ENCODE peak calls at places on chromosomes 7 and 10, in nine cellular contexts. One of them, this sample, is unnamed.

GRCh38 chr7:64665980-64666674 is at the start of gene ZNF107:
- DNase-seq in left lung: peak
- DNase-seq in spleen: peak
- DNase-seq in body of pancreas: peak
- DNase-seq in PC-3: peak
- DNase-seq in psoas muscle: peak
- DNase-seq in CD4-positive, CD25-positive, alpha-beta regulatory T cell: peak
- DNase-seq in upper lobe of right lung: peak
- DNase-seq in hepatocyte: peak
- DNase-seq in this sample: peak

GRCh38 chr10:116796469-116796868 is 52.8 kb upstream of the ENO4 start:
- DNase-seq in left lung: no peak
- DNase-seq in spleen: peak
- DNase-seq in body of pancreas: no peak
- DNase-seq in PC-3: no peak
- DNase-seq in psoas muscle: no peak
- DNase-seq in CD4-positive, CD25-positive, alpha-beta regulatory T cell: no peak
- DNase-seq in upper lobe of right lung: no peak
- DNase-seq in hepatocyte: no peak
- DNase-seq in this sample: no peak

GRCh38 chr7:101319401-101319800 is 2.2 kb downstream of the IFT22 start:
- DNase-seq in left lung: no peak
- DNase-seq in spleen: no peak
- DNase-seq in body of pancreas: no peak
- DNase-seq in PC-3: no peak
- DNase-seq in psoas muscle: no peak
- DNase-seq in CD4-positive, CD25-positive, alpha-beta regulatory T cell: no peak
- DNase-seq in upper lobe of right lung: no peak
- DNase-seq in hepatocyte: no peak
- DNase-seq in this sample: no peak

GRCh38 chr10:2623675-2624274 is 443.6 kb upstream of the PFKP start:
- DNase-seq in left lung: no peak
- DNase-seq in spleen: no peak
- DNase-seq in body of pancreas: no peak
- DNase-seq in PC-3: no peak
- DNase-seq in psoas muscle: no peak
- DNase-seq in CD4-positive, CD25-positive, alpha-beta regulatory T cell: no peak
- DNase-seq in upper lobe of right lung: no peak
- DNase-seq in hepatocyte: no peak
- DNase-seq in this sample: no peak

GRCh38 chr10:27998178-27998953 is 513 bp downstream of the ODAD2 start:
- DNase-seq in left lung: peak
- DNase-seq in spleen: peak
- DNase-seq in body of pancreas: peak
- DNase-seq in PC-3: peak
- DNase-seq in psoas muscle: peak
- DNase-seq in CD4-positive, CD25-positive, alpha-beta regulatory T cell: peak
- DNase-seq in upper lobe of right lung: peak
- DNase-seq in hepatocyte: peak
- DNase-seq in this sample: no peak

GRCh38 chr10:125113661-125114388 is 46.5 kb downstream of the CTBP2 start:
- DNase-seq in left lung: no peak
- DNase-seq in spleen: no peak
- DNase-seq in body of pancreas: peak
- DNase-seq in PC-3: no peak
- DNase-seq in psoas muscle: no peak
- DNase-seq in CD4-positive, CD25-positive, alpha-beta regulatory T cell: no peak
- DNase-seq in upper lobe of right lung: peak
- DNase-seq in hepatocyte: no peak
- DNase-seq in this sample: no peak

GRCh38 chr10:68202965-68203358 is 29.0 kb downstream of the ATOH7 start:
- DNase-seq in left lung: no peak
- DNase-seq in spleen: no peak
- DNase-seq in body of pancreas: no peak
- DNase-seq in PC-3: peak
- DNase-seq in psoas muscle: no peak
- DNase-seq in CD4-positive, CD25-positive, alpha-beta regulatory T cell: no peak
- DNase-seq in upper lobe of right lung: no peak
- DNase-seq in hepatocyte: no peak
- DNase-seq in this sample: no peak

GRCh38 chr7:19362099-19362498 is 216.9 kb upstream of the FERD3L start:
- DNase-seq in left lung: no peak
- DNase-seq in spleen: no peak
- DNase-seq in body of pancreas: no peak
- DNase-seq in PC-3: peak
- DNase-seq in psoas muscle: no peak
- DNase-seq in CD4-positive, CD25-positive, alpha-beta regulatory T cell: no peak
- DNase-seq in upper lobe of right lung: no peak
- DNase-seq in hepatocyte: no peak
- DNase-seq in this sample: no peak

GRCh38 chr10:13983035-13983434 is 347.7 kb downstream of the FRMD4A start:
- DNase-seq in left lung: no peak
- DNase-seq in spleen: no peak
- DNase-seq in body of pancreas: no peak
- DNase-seq in PC-3: no peak
- DNase-seq in psoas muscle: no peak
- DNase-seq in CD4-positive, CD25-positive, alpha-beta regulatory T cell: no peak
- DNase-seq in upper lobe of right lung: no peak
- DNase-seq in hepatocyte: no peak
- DNase-seq in this sample: no peak

GRCh38 chr10:49162761-49163160 is 25.4 kb downstream of the TMEM273 start:
- DNase-seq in left lung: no peak
- DNase-seq in spleen: no peak
- DNase-seq in body of pancreas: no peak
- DNase-seq in PC-3: no peak
- DNase-seq in psoas muscle: no peak
- DNase-seq in CD4-positive, CD25-positive, alpha-beta regulatory T cell: no peak
- DNase-seq in upper lobe of right lung: no peak
- DNase-seq in hepatocyte: no peak
- DNase-seq in this sample: no peak

GRCh38 chr7:46257766-46258448 is 336.8 kb upstream of the IGFBP3 start:
- DNase-seq in left lung: no peak
- DNase-seq in spleen: no peak
- DNase-seq in body of pancreas: no peak
- DNase-seq in PC-3: peak
- DNase-seq in psoas muscle: no peak
- DNase-seq in CD4-positive, CD25-positive, alpha-beta regulatory T cell: no peak
- DNase-seq in upper lobe of right lung: no peak
- DNase-seq in hepatocyte: no peak
- DNase-seq in this sample: no peak

GRCh38 chr10:22420787-22421517 is 75.7 kb downstream of the SPAG6 start:
- DNase-seq in left lung: no peak
- DNase-seq in spleen: no peak
- DNase-seq in body of pancreas: no peak
- DNase-seq in PC-3: peak
- DNase-seq in psoas muscle: no peak
- DNase-seq in CD4-positive, CD25-positive, alpha-beta regulatory T cell: peak
- DNase-seq in upper lobe of right lung: no peak
- DNase-seq in hepatocyte: no peak
- DNase-seq in this sample: no peak

GRCh38 chr10:12720217-12720981 is 281.1 kb downstream of the CCDC3 start:
- DNase-seq in left lung: peak
- DNase-seq in spleen: no peak
- DNase-seq in body of pancreas: peak
- DNase-seq in PC-3: peak
- DNase-seq in psoas muscle: peak
- DNase-seq in CD4-positive, CD25-positive, alpha-beta regulatory T cell: no peak
- DNase-seq in upper lobe of right lung: peak
- DNase-seq in hepatocyte: peak
- DNase-seq in this sample: peak

GRCh38 chr7:80916770-80917681 is 1.8 kb downstream of the SEMA3C start:
- DNase-seq in left lung: no peak
- DNase-seq in spleen: no peak
- DNase-seq in body of pancreas: no peak
- DNase-seq in PC-3: peak
- DNase-seq in psoas muscle: no peak
- DNase-seq in CD4-positive, CD25-positive, alpha-beta regulatory T cell: no peak
- DNase-seq in upper lobe of right lung: no peak
- DNase-seq in hepatocyte: peak
- DNase-seq in this sample: no peak

GRCh38 chr10:78892383-78893191 is 176.2 kb upstream of the ZMIZ1 start:
- DNase-seq in left lung: no peak
- DNase-seq in spleen: no peak
- DNase-seq in body of pancreas: no peak
- DNase-seq in PC-3: no peak
- DNase-seq in psoas muscle: no peak
- DNase-seq in CD4-positive, CD25-positive, alpha-beta regulatory T cell: no peak
- DNase-seq in upper lobe of right lung: no peak
- DNase-seq in hepatocyte: no peak
- DNase-seq in this sample: no peak

GRCh38 chr7:70935311-70935710 is 196.6 kb upstream of the GALNT17 start:
- DNase-seq in left lung: no peak
- DNase-seq in spleen: no peak
- DNase-seq in body of pancreas: no peak
- DNase-seq in PC-3: no peak
- DNase-seq in psoas muscle: no peak
- DNase-seq in CD4-positive, CD25-positive, alpha-beta regulatory T cell: no peak
- DNase-seq in upper lobe of right lung: no peak
- DNase-seq in hepatocyte: no peak
- DNase-seq in this sample: no peak

GRCh38 chr10:70532554-70533188 is 54.1 kb downstream of the PALD1 start:
- DNase-seq in left lung: no peak
- DNase-seq in spleen: no peak
- DNase-seq in body of pancreas: no peak
- DNase-seq in PC-3: no peak
- DNase-seq in psoas muscle: no peak
- DNase-seq in CD4-positive, CD25-positive, alpha-beta regulatory T cell: no peak
- DNase-seq in upper lobe of right lung: no peak
- DNase-seq in hepatocyte: no peak
- DNase-seq in this sample: no peak

GRCh38 chr10:59336632-59337031 is 25.7 kb downstream of the FAM13C start:
- DNase-seq in left lung: no peak
- DNase-seq in spleen: no peak
- DNase-seq in body of pancreas: no peak
- DNase-seq in PC-3: no peak
- DNase-seq in psoas muscle: no peak
- DNase-seq in CD4-positive, CD25-positive, alpha-beta regulatory T cell: no peak
- DNase-seq in upper lobe of right lung: no peak
- DNase-seq in hepatocyte: no peak
- DNase-seq in this sample: no peak

GRCh38 chr7:73824986-73825385 is 5.8 kb upstream of the CLDN4 start:
- DNase-seq in left lung: no peak
- DNase-seq in spleen: peak
- DNase-seq in body of pancreas: no peak
- DNase-seq in PC-3: no peak
- DNase-seq in psoas muscle: no peak
- DNase-seq in CD4-positive, CD25-positive, alpha-beta regulatory T cell: no peak
- DNase-seq in upper lobe of right lung: peak
- DNase-seq in hepatocyte: no peak
- DNase-seq in this sample: no peak

GRCh38 chr10:29807407-29807806 is 172.6 kb upstream of the SVIL start:
- DNase-seq in left lung: no peak
- DNase-seq in spleen: no peak
- DNase-seq in body of pancreas: no peak
- DNase-seq in PC-3: peak
- DNase-seq in psoas muscle: no peak
- DNase-seq in CD4-positive, CD25-positive, alpha-beta regulatory T cell: no peak
- DNase-seq in upper lobe of right lung: no peak
- DNase-seq in hepatocyte: no peak
- DNase-seq in this sample: no peak

GRCh38 chr7:17674166-17674955 is 265.9 kb downstream of the SNX13 start:
- DNase-seq in left lung: no peak
- DNase-seq in spleen: no peak
- DNase-seq in body of pancreas: no peak
- DNase-seq in PC-3: peak
- DNase-seq in psoas muscle: no peak
- DNase-seq in CD4-positive, CD25-positive, alpha-beta regulatory T cell: no peak
- DNase-seq in upper lobe of right lung: no peak
- DNase-seq in hepatocyte: no peak
- DNase-seq in this sample: no peak

GRCh38 chr7:93298206-93298605 is 66.0 kb downstream of the VPS50 start:
- DNase-seq in left lung: no peak
- DNase-seq in spleen: no peak
- DNase-seq in body of pancreas: no peak
- DNase-seq in PC-3: no peak
- DNase-seq in psoas muscle: no peak
- DNase-seq in CD4-positive, CD25-positive, alpha-beta regulatory T cell: no peak
- DNase-seq in upper lobe of right lung: no peak
- DNase-seq in hepatocyte: no peak
- DNase-seq in this sample: no peak
- H3K4me3 ChIP-seq in left lung: no peak
- H3K4me3 ChIP-seq in spleen: no peak
- H3K4me3 ChIP-seq in body of pancreas: no peak
- H3K4me3 ChIP-seq in PC-3: no peak
- H3K4me3 ChIP-seq in psoas muscle: no peak
- H3K4me3 ChIP-seq in CD4-positive, CD25-positive, alpha-beta regulatory T cell: no peak
- H3K4me3 ChIP-seq in upper lobe of right lung: no peak
- H3K4me3 ChIP-seq in hepatocyte: no peak
- H3K4me3 ChIP-seq in this sample: no peak

DNA sequence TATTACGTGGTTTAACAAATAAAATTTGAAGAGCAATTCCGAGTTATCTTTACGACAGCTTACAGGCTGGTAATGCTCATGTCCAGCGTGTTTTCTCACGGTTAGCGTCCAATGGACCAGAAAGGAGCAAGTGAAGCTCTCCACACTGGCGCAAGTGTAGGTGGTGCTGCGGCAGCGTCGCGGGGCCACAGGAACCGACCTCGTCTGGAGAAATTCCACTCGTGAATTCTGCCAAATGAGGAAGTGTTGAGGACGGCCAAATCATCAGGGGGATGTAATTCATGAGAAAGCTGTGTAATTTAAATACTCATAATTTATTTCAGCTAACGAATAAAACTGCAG is 350 bp upstream of the ZNF37A start:
- DNase-seq in left lung: no peak
- DNase-seq in spleen: no peak
- DNase-seq in body of pancreas: no peak
- DNase-seq in PC-3: no peak
- DNase-seq in psoas muscle: no peak
- DNase-seq in CD4-positive, CD25-positive, alpha-beta regulatory T cell: no peak
- DNase-seq in upper lobe of right lung: no peak
- DNase-seq in hepatocyte: no peak
- DNase-seq in this sample: no peak
- H3K27ac ChIP-seq in left lung: peak
- H3K27ac ChIP-seq in spleen: peak
- H3K27ac ChIP-seq in body of pancreas: peak
- H3K27ac ChIP-seq in PC-3: no peak
- H3K27ac ChIP-seq in psoas muscle: peak
- H3K27ac ChIP-seq in CD4-positive, CD25-positive, alpha-beta regulatory T cell: peak
- H3K27ac ChIP-seq in upper lobe of right lung: peak
- H3K27ac ChIP-seq in hepatocyte: no peak
- H3K27ac ChIP-seq in this sample: peak

GRCh38 chr10:18660816-18661431 is 1.7 kb downstream of the ARL5B start:
- DNase-seq in left lung: no peak
- DNase-seq in spleen: no peak
- DNase-seq in body of pancreas: no peak
- DNase-seq in PC-3: no peak
- DNase-seq in psoas muscle: no peak
- DNase-seq in CD4-positive, CD25-positive, alpha-beta regulatory T cell: no peak
- DNase-seq in upper lobe of right lung: no peak
- DNase-seq in hepatocyte: no peak
- DNase-seq in this sample: no peak
- H3K4me3 ChIP-seq in left lung: peak
- H3K4me3 ChIP-seq in spleen: no peak
- H3K4me3 ChIP-seq in body of pancreas: no peak
- H3K4me3 ChIP-seq in PC-3: peak
- H3K4me3 ChIP-seq in psoas muscle: peak
- H3K4me3 ChIP-seq in CD4-positive, CD25-positive, alpha-beta regulatory T cell: peak
- H3K4me3 ChIP-seq in upper lobe of right lung: peak
- H3K4me3 ChIP-seq in hepatocyte: peak
- H3K4me3 ChIP-seq in this sample: peak

GRCh38 chr10:57880441-57881301 is 387.0 kb downstream of the IPMK start:
- DNase-seq in left lung: no peak
- DNase-seq in spleen: no peak
- DNase-seq in body of pancreas: no peak
- DNase-seq in PC-3: peak
- DNase-seq in psoas muscle: no peak
- DNase-seq in CD4-positive, CD25-positive, alpha-beta regulatory T cell: no peak
- DNase-seq in upper lobe of right lung: no peak
- DNase-seq in hepatocyte: no peak
- DNase-seq in this sample: no peak

GRCh38 chr10:57874810-57875209 is 392.9 kb downstream of the IPMK start:
- DNase-seq in left lung: no peak
- DNase-seq in spleen: no peak
- DNase-seq in body of pancreas: no peak
- DNase-seq in PC-3: no peak
- DNase-seq in psoas muscle: no peak
- DNase-seq in CD4-positive, CD25-positive, alpha-beta regulatory T cell: no peak
- DNase-seq in upper lobe of right lung: no peak
- DNase-seq in hepatocyte: no peak
- DNase-seq in this sample: no peak
- H3K27ac ChIP-seq in left lung: no peak
- H3K27ac ChIP-seq in spleen: no peak
- H3K27ac ChIP-seq in body of pancreas: no peak
- H3K27ac ChIP-seq in PC-3: no peak
- H3K27ac ChIP-seq in psoas muscle: no peak
- H3K27ac ChIP-seq in CD4-positive, CD25-positive, alpha-beta regulatory T cell: no peak
- H3K27ac ChIP-seq in upper lobe of right lung: no peak
- H3K27ac ChIP-seq in hepatocyte: no peak
- H3K27ac ChIP-seq in this sample: no peak